ENCODE peak calls at places on chromosomes 13 and 19, in four cellular contexts. S is A549, M is HepG2, W is SK-N-SH. B is an unnamed sample.

GRCh38 chr13:28716511-28716910 is 2.3 kb downstream of the SLC46A3 start:
- DNase-seq in S (peak), M (no peak), W (no peak), B (no peak)

GRCh38 chr13:98478134-98479129 is 98.5 kb downstream of the STK24 start:
- DNase-seq in S (no peak), M (no peak), W (peak), B (peak)

GRCh38 chr13:77034883-77035282 is 7.9 kb upstream of the FBXL3 start:
- DNase-seq in S (no peak), M (no peak), W (no peak), B (no peak)

GRCh38 chr19:13937479-13938360 is 497 bp downstream of the PODNL1 start:
- DNase-seq in S (no peak), M (no peak), W (peak), B (no peak)

GRCh38 chr13:38685974-38686571 is 804 bp upstream of the FREM2 start:
- DNase-seq in S (peak), M (no peak), W (peak), B (no peak)

GRCh38 chr13:75061909-75062308 is 420.1 kb downstream of the TBC1D4 start:
- DNase-seq in S (no peak), M (no peak), W (no peak), B (no peak)

GRCh38 chr13:74907788-74908187 is 574.2 kb downstream of the TBC1D4 start:
- DNase-seq in S (no peak), M (no peak), W (no peak), B (no peak)

GRCh38 chr13:66617786-66618185 is 612.4 kb downstream of the PCDH9 start:
- DNase-seq in S (no peak), M (no peak), W (no peak), B (no peak)

GRCh38 chr19:19191920-19192882 is at the start of the genes BORCS8 and RFXANK:
- DNase-seq in S (peak), M (peak), W (peak), B (peak)

GRCh38 chr19:36528921-36529518 is 949 bp upstream of the ZNF260 start:
- DNase-seq in S (no peak), M (peak), W (peak), B (peak)

GRCh38 chr13:50708461-50708860 is 135.0 kb downstream of the DLEU7 start:
- DNase-seq in S (no peak), M (no peak), W (no peak), B (no peak)

GRCh38 chr13:42380420-42381164 is 108.6 kb downstream of the AKAP11 start:
- DNase-seq in S (no peak), M (no peak), W (no peak), B (peak)

GRCh38 chr13:19836472-19836871 is 27.0 kb downstream of the ZMYM5 start:
- DNase-seq in S (no peak), M (no peak), W (no peak), B (no peak)

GRCh38 chr13:31538067-31539042 is 201.0 kb upstream of the RXFP2 start:
- DNase-seq in S (peak), M (peak), W (peak), B (no peak)

GRCh38 chr19:29587518-29587986 is 18.5 kb upstream of the POP4 start:
- DNase-seq in S (no peak), M (no peak), W (no peak), B (peak)

GRCh38 chr19:15330801-15331418 is 1.4 kb downstream of the BRD4 start:
- DNase-seq in S (peak), M (no peak), W (peak), B (no peak)

GRCh38 chr13:40438022-40438692 is 228.3 kb downstream of the FOXO1 start:
- DNase-seq in S (no peak), M (no peak), W (no peak), B (no peak)

GRCh38 chr13:40366119-40366518 is 300.3 kb downstream of the FOXO1 start:
- DNase-seq in S (no peak), M (no peak), W (no peak), B (no peak)

GRCh38 chr13:105997436-105998232 is 537.8 kb downstream of the EFNB2 start:
- DNase-seq in S (no peak), M (no peak), W (no peak), B (no peak)

GRCh38 chr19:46963093-46963734 is 56.4 kb upstream of the NPAS1 start:
- DNase-seq in S (no peak), M (no peak), W (no peak), B (no peak)

GRCh38 chr19:17553256-17553655 is 2.2 kb upstream of the COLGALT1 start:
- DNase-seq in S (no peak), M (no peak), W (no peak), B (no peak)

GRCh38 chr13:113151745-113152707 is 6.4 kb upstream of the PROZ start:
- DNase-seq in S (no peak), M (no peak), W (no peak), B (no peak)

GRCh38 chr13:87820221-87820620 is 149.1 kb downstream of the SLITRK5 start:
- DNase-seq in S (no peak), M (no peak), W (no peak), B (no peak)

GRCh38 chr19:13297023-13297422 is 146.8 kb downstream of the IER2 start:
- DNase-seq in S (no peak), M (no peak), W (no peak), B (no peak)

GRCh38 chr13:43441464-43441863 is 345.3 kb downstream of the ENOX1 start:
- DNase-seq in S (no peak), M (no peak), W (no peak), B (no peak)

GRCh38 chr19:48635263-48635965 is 1.8 kb downstream of the DBP start:
- DNase-seq in S (peak), M (no peak), W (peak), B (no peak)

GRCh38 chr13:53191091-53191490 is 162.5 kb downstream of the OLFM4 start:
- DNase-seq in S (no peak), M (no peak), W (no peak), B (no peak)

GRCh38 chr13:88411696-88412095 is 740.5 kb downstream of the SLITRK5 start:
- DNase-seq in S (no peak), M (no peak), W (no peak), B (no peak)

GRCh38 chr19:30091456-30091855 is 149.4 kb downstream of the URI1 start:
- DNase-seq in S (no peak), M (no peak), W (no peak), B (no peak)

GRCh38 chr13:33296793-33297425 is 11.4 kb upstream of the STARD13 start:
- DNase-seq in S (no peak), M (peak), W (peak), B (no peak)

GRCh38 chr19:20660473-20660872 is 898 bp downstream of the ZNF626 start:
- DNase-seq in S (no peak), M (no peak), W (peak), B (no peak)

GRCh38 chr13:49292742-49293498 is 45.2 kb downstream of the CDADC1 start:
- DNase-seq in S (no peak), M (no peak), W (peak), B (no peak)

GRCh38 chr19:35869327-35870123 is 1.2 kb downstream of the APLP1 start:
- DNase-seq in S (peak), M (peak), W (peak), B (no peak)

GRCh38 chr13:33169273-33169980 is 116.1 kb downstream of the STARD13 start:
- DNase-seq in S (no peak), M (no peak), W (no peak), B (no peak)

GRCh38 chr19:1814391-1814790 is 2.3 kb upstream of the ATP8B3 start:
- DNase-seq in S (no peak), M (no peak), W (no peak), B (no peak)

GRCh38 chr13:65188691-65189090 is 2041.4 kb downstream of the PCDH9 start:
- DNase-seq in S (no peak), M (no peak), W (no peak), B (no peak)
- H3K27ac ChIP-seq in S (no peak), M (no peak), W (no peak), B (no peak)

DNA sequence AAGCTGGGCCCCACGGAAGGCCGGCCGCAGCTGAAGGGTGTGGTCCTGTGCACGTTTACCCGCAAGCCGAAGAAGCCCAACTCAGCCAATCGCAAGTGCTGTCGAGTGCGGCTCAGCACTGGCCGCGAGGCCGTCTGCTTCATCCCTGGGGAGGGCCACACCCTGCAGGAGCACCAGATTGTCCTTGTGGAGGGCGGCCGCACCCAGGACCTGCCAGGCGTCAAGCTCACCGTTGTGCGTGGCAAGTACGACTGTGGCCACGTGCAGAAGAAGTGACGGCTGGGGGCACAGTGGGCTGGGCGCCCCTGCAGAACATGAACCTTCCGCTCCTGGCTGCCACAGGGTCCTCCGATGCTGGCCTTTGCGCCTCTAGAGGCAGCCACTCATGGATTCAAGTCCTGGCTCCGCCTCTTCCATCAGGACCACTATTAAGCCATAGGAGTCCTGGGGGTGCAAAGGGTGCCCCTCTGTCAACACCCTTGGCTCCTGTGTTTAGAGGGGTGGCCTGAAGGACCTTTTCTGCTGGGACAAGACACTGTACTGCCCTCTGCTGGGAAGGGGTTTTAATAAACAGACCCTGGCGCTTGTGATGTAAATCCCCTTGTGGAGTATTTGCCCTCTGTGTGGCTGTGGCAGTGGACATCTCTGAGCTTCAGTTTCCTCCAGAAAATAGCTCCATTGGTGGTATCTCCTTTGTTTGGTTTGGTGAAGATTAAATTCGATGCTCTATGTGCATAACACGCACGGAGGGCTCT is 1.9 kb downstream of the MRPS12 start:
- DNase-seq in S (peak), M (peak), W (no peak), B (no peak)
- TF ChIP-seq PBX3 in S (no peak), M (no peak), W (no peak), B (no peak)

DNA sequence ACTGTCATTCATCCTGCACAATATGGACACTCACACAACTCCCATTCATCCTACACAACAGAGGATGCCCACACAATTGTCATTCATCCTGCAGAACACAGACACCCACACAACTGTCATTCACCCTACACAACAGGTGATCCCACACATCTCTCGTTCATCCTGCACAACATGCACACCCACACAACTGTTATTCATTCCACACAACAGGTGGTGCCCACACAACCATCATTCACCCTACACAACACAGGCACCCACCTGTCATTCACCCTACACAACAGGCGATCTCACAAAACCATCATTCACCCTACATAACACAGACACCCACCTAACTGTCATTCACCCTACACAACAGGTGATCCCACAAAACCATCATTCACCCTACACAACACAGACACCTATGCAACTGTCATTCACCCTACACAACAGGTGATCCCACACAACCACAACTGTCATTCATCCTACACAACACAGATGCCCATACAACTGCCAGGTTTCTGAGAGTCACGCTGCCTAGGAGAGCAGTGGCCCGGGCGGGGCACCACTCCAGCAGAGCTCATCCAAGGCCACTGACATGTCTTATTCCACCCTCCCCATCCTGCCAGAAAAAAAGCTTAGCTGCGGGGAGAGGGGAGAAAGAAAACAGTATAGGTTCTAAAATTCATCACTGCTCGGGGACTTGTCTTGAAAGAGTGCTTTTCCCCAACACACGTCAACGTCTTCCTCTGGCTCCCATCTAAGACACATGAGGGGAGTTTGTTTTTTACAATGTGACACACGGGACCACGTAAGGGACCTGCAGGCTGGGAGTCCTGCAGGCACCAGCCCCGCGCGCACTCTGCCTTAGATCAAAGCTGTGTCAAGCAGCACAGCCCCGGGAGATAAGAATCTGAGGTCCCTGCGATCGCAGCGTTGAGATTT is 44.0 kb downstream of the KLF2 start:
- DNase-seq in S (no peak), M (peak), W (no peak), B (no peak)
- H3K27ac ChIP-seq in S (no peak), M (no peak), W (no peak), B (peak)

DNA sequence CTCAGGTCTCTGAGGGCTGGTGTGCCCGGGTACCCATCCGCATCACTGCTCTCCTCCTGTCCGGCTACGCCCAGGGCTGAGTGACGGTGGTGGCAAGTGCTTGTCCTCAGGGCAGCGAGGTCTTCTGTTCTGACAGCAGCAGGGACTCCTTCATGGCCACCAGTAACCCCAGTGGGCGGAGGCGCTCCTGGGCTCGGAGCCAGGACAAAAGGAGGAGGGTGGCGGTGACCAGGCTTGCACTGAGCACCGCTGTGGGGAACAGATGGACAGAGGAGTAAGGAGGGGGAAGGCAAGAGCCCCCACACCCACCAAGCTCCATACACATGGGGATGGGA is 5.8 kb downstream of the CD320 start:
- DNase-seq in S (no peak), M (no peak), W (no peak), B (no peak)
- TF ChIP-seq PBX3 in S (no peak), M (no peak), W (no peak), B (no peak)

DNA sequence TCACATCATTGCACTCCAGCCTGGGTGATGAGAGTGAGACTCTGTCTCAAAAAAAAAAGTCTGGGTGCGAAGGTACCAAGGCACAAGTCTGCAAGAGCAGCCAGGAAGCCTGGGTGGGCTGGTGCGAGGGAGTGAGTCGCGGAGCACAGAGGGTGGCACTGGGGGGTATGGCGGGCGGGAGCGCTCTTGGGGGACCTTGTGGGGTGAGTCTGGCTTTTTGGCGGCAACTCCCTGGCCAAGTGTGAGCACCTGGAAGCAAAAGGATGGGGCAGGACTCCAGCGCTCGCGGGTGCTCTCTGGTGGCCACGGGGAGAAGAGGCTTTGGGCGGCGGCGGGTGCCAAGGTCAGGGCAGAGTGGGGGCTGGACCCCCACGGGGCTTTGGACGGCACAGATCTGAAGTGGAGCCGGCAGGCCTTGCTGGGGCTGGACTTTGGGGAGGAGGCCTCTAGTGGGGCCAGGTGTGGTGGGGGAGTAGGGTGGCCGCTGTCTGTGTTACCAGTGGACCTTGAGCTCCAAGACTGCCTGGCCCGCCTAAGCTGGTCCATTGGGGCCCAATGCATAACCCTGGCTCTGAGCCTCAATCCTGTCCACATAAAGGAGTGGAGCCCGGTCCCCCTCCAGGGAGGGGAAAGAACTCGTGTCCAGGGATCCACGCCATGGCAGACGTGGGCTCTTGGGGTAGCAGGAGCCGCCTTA is 1.6 kb downstream of the P2RY11 start:
- DNase-seq in S (peak), M (peak), W (peak), B (no peak)
- H3K27ac ChIP-seq in S (peak), M (peak), W (no peak), B (peak)